ENCODE peak calls at places on chromosomes 6 and 20, in ten cellular contexts. One of them, this sample, is unnamed. For H3K36me3, the result is how much of the 10 kb centered on the place peaks cover.

GRCh38 chr6:14175031-14175430 is 57.5 kb downstream of the CD83 start:
- DNase-seq in small intestine: no peak
- DNase-seq in effector memory CD4-positive, alpha-beta T cell: no peak
- DNase-seq in Panc1: no peak
- DNase-seq in ovary: no peak
- DNase-seq in cardiac muscle cell: no peak
- DNase-seq in fibroblast of lung: no peak
- DNase-seq in neural progenitor cell: no peak
- DNase-seq in GM23338: no peak
- DNase-seq in upper lobe of right lung: no peak
- DNase-seq in this sample: no peak

GRCh38 chr20:61558726-61559125 is 306.7 kb downstream of the CDH4 start:
- DNase-seq in small intestine: no peak
- DNase-seq in effector memory CD4-positive, alpha-beta T cell: no peak
- DNase-seq in Panc1: no peak
- DNase-seq in ovary: no peak
- DNase-seq in cardiac muscle cell: no peak
- DNase-seq in fibroblast of lung: peak
- DNase-seq in neural progenitor cell: peak
- DNase-seq in GM23338: no peak
- DNase-seq in upper lobe of right lung: no peak
- DNase-seq in this sample: no peak

GRCh38 chr20:20078041-20078440 is 25.7 kb downstream of the CFAP61 start:
- DNase-seq in small intestine: no peak
- DNase-seq in effector memory CD4-positive, alpha-beta T cell: no peak
- DNase-seq in Panc1: no peak
- DNase-seq in ovary: no peak
- DNase-seq in cardiac muscle cell: no peak
- DNase-seq in fibroblast of lung: no peak
- DNase-seq in neural progenitor cell: no peak
- DNase-seq in GM23338: peak
- DNase-seq in upper lobe of right lung: no peak
- DNase-seq in this sample: no peak

GRCh38 chr20:31764641-31765305 is 25.7 kb downstream of the TPX2 start:
- DNase-seq in small intestine: no peak
- DNase-seq in effector memory CD4-positive, alpha-beta T cell: no peak
- DNase-seq in Panc1: no peak
- DNase-seq in ovary: no peak
- DNase-seq in cardiac muscle cell: peak
- DNase-seq in fibroblast of lung: no peak
- DNase-seq in neural progenitor cell: no peak
- DNase-seq in GM23338: no peak
- DNase-seq in upper lobe of right lung: no peak
- DNase-seq in this sample: no peak

GRCh38 chr6:154258064-154258757 is 98.4 kb downstream of the IPCEF1 start:
- DNase-seq in small intestine: no peak
- DNase-seq in effector memory CD4-positive, alpha-beta T cell: no peak
- DNase-seq in Panc1: no peak
- DNase-seq in ovary: no peak
- DNase-seq in cardiac muscle cell: no peak
- DNase-seq in fibroblast of lung: no peak
- DNase-seq in neural progenitor cell: no peak
- DNase-seq in GM23338: no peak
- DNase-seq in upper lobe of right lung: no peak
- DNase-seq in this sample: no peak

GRCh38 chr6:33620584-33621395 is at the start of gene ITPR3:
- DNase-seq in small intestine: peak
- DNase-seq in effector memory CD4-positive, alpha-beta T cell: peak
- DNase-seq in Panc1: no peak
- DNase-seq in ovary: peak
- DNase-seq in cardiac muscle cell: peak
- DNase-seq in fibroblast of lung: peak
- DNase-seq in neural progenitor cell: peak
- DNase-seq in GM23338: peak
- DNase-seq in upper lobe of right lung: peak
- DNase-seq in this sample: peak

GRCh38 chr6:54260025-54260424 is 48.2 kb upstream of the TINAG start:
- DNase-seq in small intestine: no peak
- DNase-seq in effector memory CD4-positive, alpha-beta T cell: no peak
- DNase-seq in Panc1: no peak
- DNase-seq in ovary: no peak
- DNase-seq in cardiac muscle cell: no peak
- DNase-seq in fibroblast of lung: no peak
- DNase-seq in neural progenitor cell: no peak
- DNase-seq in GM23338: no peak
- DNase-seq in upper lobe of right lung: no peak
- DNase-seq in this sample: no peak

GRCh38 chr6:116287668-116288282 is 8.0 kb upstream of the TSPYL1 start:
- DNase-seq in small intestine: peak
- DNase-seq in effector memory CD4-positive, alpha-beta T cell: no peak
- DNase-seq in Panc1: peak
- DNase-seq in ovary: no peak
- DNase-seq in cardiac muscle cell: peak
- DNase-seq in fibroblast of lung: peak
- DNase-seq in neural progenitor cell: peak
- DNase-seq in GM23338: peak
- DNase-seq in upper lobe of right lung: no peak
- DNase-seq in this sample: no peak

GRCh38 chr20:52190437-52191131 is 995 bp downstream of the ZFP64 start:
- DNase-seq in small intestine: peak
- DNase-seq in effector memory CD4-positive, alpha-beta T cell: no peak
- DNase-seq in Panc1: peak
- DNase-seq in ovary: peak
- DNase-seq in cardiac muscle cell: peak
- DNase-seq in fibroblast of lung: peak
- DNase-seq in neural progenitor cell: peak
- DNase-seq in GM23338: peak
- DNase-seq in upper lobe of right lung: no peak
- DNase-seq in this sample: no peak

GRCh38 chr6:126826315-126826714 is 292.2 kb upstream of the RSPO3 start:
- DNase-seq in small intestine: no peak
- DNase-seq in effector memory CD4-positive, alpha-beta T cell: no peak
- DNase-seq in Panc1: no peak
- DNase-seq in ovary: no peak
- DNase-seq in cardiac muscle cell: no peak
- DNase-seq in fibroblast of lung: no peak
- DNase-seq in neural progenitor cell: no peak
- DNase-seq in GM23338: no peak
- DNase-seq in upper lobe of right lung: no peak
- DNase-seq in this sample: peak

GRCh38 chr6:155091756-155092155 is 96.6 kb downstream of the TIAM2 start:
- DNase-seq in small intestine: no peak
- DNase-seq in effector memory CD4-positive, alpha-beta T cell: no peak
- DNase-seq in Panc1: no peak
- DNase-seq in ovary: no peak
- DNase-seq in cardiac muscle cell: no peak
- DNase-seq in fibroblast of lung: no peak
- DNase-seq in neural progenitor cell: no peak
- DNase-seq in GM23338: no peak
- DNase-seq in upper lobe of right lung: no peak
- DNase-seq in this sample: no peak

GRCh38 chr6:21436625-21437024 is 156.9 kb upstream of the SOX4 start:
- DNase-seq in small intestine: no peak
- DNase-seq in effector memory CD4-positive, alpha-beta T cell: no peak
- DNase-seq in Panc1: no peak
- DNase-seq in ovary: no peak
- DNase-seq in cardiac muscle cell: no peak
- DNase-seq in fibroblast of lung: peak
- DNase-seq in neural progenitor cell: no peak
- DNase-seq in GM23338: no peak
- DNase-seq in upper lobe of right lung: no peak
- DNase-seq in this sample: no peak

DNA sequence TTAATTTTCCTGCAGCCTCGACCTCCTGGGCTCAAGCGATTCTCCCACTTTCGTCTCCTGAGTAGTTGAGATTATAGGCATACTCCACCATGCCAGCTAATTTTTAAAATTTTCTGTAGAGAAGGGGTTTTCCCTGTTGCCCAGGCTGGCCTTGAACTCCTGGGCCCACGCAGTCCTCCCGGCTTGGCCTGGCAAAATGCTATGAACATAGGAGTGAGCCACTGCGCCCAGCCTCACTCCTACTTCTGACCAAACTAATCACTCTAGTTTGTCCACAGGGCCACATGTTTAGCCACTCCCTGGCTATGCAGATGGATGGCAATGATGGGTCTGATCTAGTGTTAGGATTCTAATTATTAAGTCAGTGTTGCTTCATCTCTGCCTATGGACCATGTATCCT is 31.9 kb upstream of the RPN2 start:
- DNase-seq in small intestine: no peak
- DNase-seq in effector memory CD4-positive, alpha-beta T cell: no peak
- DNase-seq in Panc1: no peak
- DNase-seq in ovary: no peak
- DNase-seq in cardiac muscle cell: no peak
- DNase-seq in fibroblast of lung: no peak
- DNase-seq in neural progenitor cell: no peak
- DNase-seq in GM23338: no peak
- DNase-seq in upper lobe of right lung: no peak
- DNase-seq in this sample: no peak
- H3K4me3 ChIP-seq in small intestine: no peak
- H3K4me3 ChIP-seq in effector memory CD4-positive, alpha-beta T cell: no peak
- H3K4me3 ChIP-seq in Panc1: no peak
- H3K4me3 ChIP-seq in ovary: no peak
- H3K4me3 ChIP-seq in cardiac muscle cell: no peak
- H3K4me3 ChIP-seq in fibroblast of lung: no peak
- H3K4me3 ChIP-seq in neural progenitor cell: no peak
- H3K4me3 ChIP-seq in GM23338: no peak
- H3K4me3 ChIP-seq in upper lobe of right lung: no peak
- H3K4me3 ChIP-seq in this sample: no peak

GRCh38 chr6:34877259-34877658 is 10.6 kb downstream of the TAF11 start:
- DNase-seq in small intestine: no peak
- DNase-seq in effector memory CD4-positive, alpha-beta T cell: no peak
- DNase-seq in Panc1: no peak
- DNase-seq in ovary: no peak
- DNase-seq in cardiac muscle cell: no peak
- DNase-seq in fibroblast of lung: no peak
- DNase-seq in neural progenitor cell: no peak
- DNase-seq in GM23338: no peak
- DNase-seq in upper lobe of right lung: no peak
- DNase-seq in this sample: no peak
- H3K36me3 ChIP-seq in small intestine: under half
- H3K36me3 ChIP-seq in effector memory CD4-positive, alpha-beta T cell: under half
- H3K36me3 ChIP-seq in Panc1: under half
- H3K36me3 ChIP-seq in ovary: under half
- H3K36me3 ChIP-seq in cardiac muscle cell: under half
- H3K36me3 ChIP-seq in fibroblast of lung: under half
- H3K36me3 ChIP-seq in neural progenitor cell: under half
- H3K36me3 ChIP-seq in GM23338: under half
- H3K36me3 ChIP-seq in upper lobe of right lung: half or more
- H3K36me3 ChIP-seq in this sample: half or more

GRCh38 chr20:47760686-47761477 is 24.4 kb downstream of the SULF2 start:
- DNase-seq in small intestine: no peak
- DNase-seq in effector memory CD4-positive, alpha-beta T cell: no peak
- DNase-seq in Panc1: no peak
- DNase-seq in ovary: no peak
- DNase-seq in cardiac muscle cell: no peak
- DNase-seq in fibroblast of lung: no peak
- DNase-seq in neural progenitor cell: no peak
- DNase-seq in GM23338: no peak
- DNase-seq in upper lobe of right lung: no peak
- DNase-seq in this sample: no peak
- H3K27ac ChIP-seq in small intestine: no peak
- H3K27ac ChIP-seq in effector memory CD4-positive, alpha-beta T cell: no peak
- H3K27ac ChIP-seq in Panc1: no peak
- H3K27ac ChIP-seq in ovary: no peak
- H3K27ac ChIP-seq in cardiac muscle cell: no peak
- H3K27ac ChIP-seq in fibroblast of lung: no peak
- H3K27ac ChIP-seq in neural progenitor cell: no peak
- H3K27ac ChIP-seq in GM23338: no peak
- H3K27ac ChIP-seq in upper lobe of right lung: no peak
- H3K27ac ChIP-seq in this sample: no peak

GRCh38 chr6:89995296-89995695 is 101.0 kb downstream of the GJA10 start:
- DNase-seq in small intestine: no peak
- DNase-seq in effector memory CD4-positive, alpha-beta T cell: no peak
- DNase-seq in Panc1: no peak
- DNase-seq in ovary: no peak
- DNase-seq in cardiac muscle cell: no peak
- DNase-seq in fibroblast of lung: no peak
- DNase-seq in neural progenitor cell: no peak
- DNase-seq in GM23338: no peak
- DNase-seq in upper lobe of right lung: no peak
- DNase-seq in this sample: no peak

GRCh38 chr6:89999154-89999553 is 104.9 kb downstream of the GJA10 start:
- DNase-seq in small intestine: peak
- DNase-seq in effector memory CD4-positive, alpha-beta T cell: no peak
- DNase-seq in Panc1: no peak
- DNase-seq in ovary: peak
- DNase-seq in cardiac muscle cell: peak
- DNase-seq in fibroblast of lung: peak
- DNase-seq in neural progenitor cell: no peak
- DNase-seq in GM23338: no peak
- DNase-seq in upper lobe of right lung: no peak
- DNase-seq in this sample: peak

GRCh38 chr6:90000864-90001731 is 106.8 kb downstream of the GJA10 start:
- DNase-seq in small intestine: peak
- DNase-seq in effector memory CD4-positive, alpha-beta T cell: no peak
- DNase-seq in Panc1: no peak
- DNase-seq in ovary: no peak
- DNase-seq in cardiac muscle cell: peak
- DNase-seq in fibroblast of lung: peak
- DNase-seq in neural progenitor cell: no peak
- DNase-seq in GM23338: no peak
- DNase-seq in upper lobe of right lung: no peak
- DNase-seq in this sample: no peak

GRCh38 chr6:89999995-90000825 is 105.9 kb downstream of the GJA10 start:
- DNase-seq in small intestine: no peak
- DNase-seq in effector memory CD4-positive, alpha-beta T cell: no peak
- DNase-seq in Panc1: no peak
- DNase-seq in ovary: no peak
- DNase-seq in cardiac muscle cell: no peak
- DNase-seq in fibroblast of lung: no peak
- DNase-seq in neural progenitor cell: no peak
- DNase-seq in GM23338: no peak
- DNase-seq in upper lobe of right lung: no peak
- DNase-seq in this sample: no peak

DNA sequence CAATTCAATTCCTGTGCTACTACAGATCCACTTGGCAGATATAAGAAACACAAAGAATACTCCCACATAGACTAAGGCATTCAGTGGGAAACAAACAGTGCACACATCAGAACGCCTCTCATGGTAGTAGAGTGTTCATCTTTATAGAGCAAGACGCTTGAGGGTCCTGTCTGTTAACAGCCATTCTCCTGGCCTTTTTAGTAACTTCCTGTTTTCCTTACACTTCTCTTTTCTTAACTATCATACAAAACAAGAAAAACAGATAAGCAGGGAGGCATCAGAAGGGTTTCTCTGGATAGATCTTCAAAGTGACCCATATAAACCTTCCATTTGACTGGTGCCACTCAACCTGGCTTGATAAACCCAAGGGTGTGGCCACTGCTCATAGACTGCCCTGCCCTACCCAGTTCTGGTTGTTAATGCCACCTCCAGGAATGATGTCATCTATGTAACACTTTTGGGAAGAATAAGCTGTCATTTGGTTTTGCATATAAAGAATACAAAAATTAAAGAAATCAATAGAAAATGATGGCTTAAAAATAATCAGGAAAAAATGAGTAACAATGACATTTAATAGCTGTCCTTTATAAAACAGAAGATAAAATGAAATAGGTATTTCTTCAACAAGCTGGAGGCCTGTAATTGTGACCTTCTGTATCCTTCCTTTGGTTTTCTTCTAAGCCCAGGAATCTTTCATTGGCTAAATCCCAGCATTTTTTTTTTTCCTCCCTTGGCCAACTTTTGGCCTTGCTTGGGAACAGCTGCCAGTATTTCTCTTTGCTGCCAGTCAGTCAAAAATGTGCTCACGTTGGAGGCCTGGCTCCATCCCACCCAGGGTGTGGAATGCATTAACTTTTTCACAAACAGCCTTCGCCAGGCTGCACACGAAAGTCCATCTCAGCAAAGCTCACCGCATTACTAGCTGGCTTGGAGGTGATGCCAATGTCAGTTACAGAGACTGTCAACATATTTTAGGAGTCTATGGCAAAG is 103.5 kb downstream of the GJA10 start:
- DNase-seq in small intestine: peak
- DNase-seq in effector memory CD4-positive, alpha-beta T cell: no peak
- DNase-seq in Panc1: no peak
- DNase-seq in ovary: no peak
- DNase-seq in cardiac muscle cell: peak
- DNase-seq in fibroblast of lung: peak
- DNase-seq in neural progenitor cell: no peak
- DNase-seq in GM23338: no peak
- DNase-seq in upper lobe of right lung: no peak
- DNase-seq in this sample: peak
- H3K4me3 ChIP-seq in small intestine: no peak
- H3K4me3 ChIP-seq in effector memory CD4-positive, alpha-beta T cell: no peak
- H3K4me3 ChIP-seq in Panc1: no peak
- H3K4me3 ChIP-seq in ovary: no peak
- H3K4me3 ChIP-seq in cardiac muscle cell: no peak
- H3K4me3 ChIP-seq in fibroblast of lung: no peak
- H3K4me3 ChIP-seq in neural progenitor cell: no peak
- H3K4me3 ChIP-seq in GM23338: no peak
- H3K4me3 ChIP-seq in upper lobe of right lung: no peak
- H3K4me3 ChIP-seq in this sample: no peak

This sample was measured in SJSA1.